ENCODE peak calls at places on chromosome 22, in four cellular contexts. A is activated naive CD8-positive, alpha-beta T cell treated with anti-CD3 and anti-CD28 coated beads for 36 hours; E is left lobe of liver; U is GM19239. F is an unnamed sample.

GRCh38 chr22:19739911-19740449 is 16.6 kb downstream of the GP1BB start:
- DNase-seq in A (no peak), E (no peak), U (no peak), F (no peak)

GRCh38 chr22:45007247-45007945 is 2.4 kb downstream of the PHF21B start:
- DNase-seq in A (peak), U (no peak), E (no peak), F (no peak)

GRCh38 chr22:40469181-40469580 is 98.8 kb downstream of the SGSM3 start:
- DNase-seq in A (no peak), E (no peak), U (no peak), F (no peak)

GRCh38 chr22:19832476-19833108 is 22.1 kb downstream of the GNB1L start:
- DNase-seq in E (peak), U (no peak), A (no peak), F (no peak)

GRCh38 chr22:42060489-42060888 is 10.1 kb downstream of the NAGA start:
- DNase-seq in E (no peak), A (no peak), U (no peak), F (peak)

GRCh38 chr22:23055448-23056179 is 14.7 kb upstream of the GNAZ start:
- DNase-seq in A (no peak), U (no peak), E (no peak), F (peak)

GRCh38 chr22:37045958-37046357 is 5.6 kb upstream of the KCTD17 start:
- DNase-seq in E (no peak), U (no peak), A (no peak), F (no peak)

GRCh38 chr22:29983296-29983917 is 96.9 kb upstream of the HORMAD2 start:
- DNase-seq in E (no peak), U (no peak), A (no peak), F (no peak)

GRCh38 chr22:19114984-19115552 is 7.1 kb downstream of the DGCR2 start:
- DNase-seq in E (peak), U (no peak), A (no peak), F (peak)